ENCODE peak calls at places on chromosomes 7 and 10, in six cellular contexts. N is kidney, F is fibroblast of mammary gland, B is HepG2, Y is AG09319, S is A549. W is an unnamed sample.

GRCh38 chr10:69750726-69751125 is 51.0 kb upstream of the COL13A1 start:
- DNase-seq in N (no peak), F (no peak), B (no peak), Y (no peak), S (no peak), W (no peak)

GRCh38 chr10:115093776-115094361 is 704 bp downstream of the ATRNL1 start:
- DNase-seq in N (peak; percentile 80), F (no peak), B (no peak), Y (no peak), S (peak; percentile 33), W (peak; percentile 35)

GRCh38 chr10:101429423-101429822 is 75.5 kb downstream of the BTRC start:
- DNase-seq in N (no peak), F (no peak), B (no peak), Y (no peak), S (no peak), W (no peak)

GRCh38 chr10:62843591-62843990 is 27.4 kb upstream of the EGR2 start:
- DNase-seq in N (no peak), F (no peak), B (no peak), Y (no peak), S (no peak), W (no peak)

GRCh38 chr7:73437699-73438416 is 4.3 kb downstream of the FZD9 start:
- DNase-seq in N (no peak), F (no peak), B (no peak), Y (no peak), S (no peak), W (no peak)

GRCh38 chr7:157097569-157097968 is 41.2 kb upstream of the UBE3C start:
- DNase-seq in N (no peak), F (no peak), B (no peak), Y (no peak), S (no peak), W (no peak)

GRCh38 chr10:77416327-77417135 is 221.1 kb downstream of the KCNMA1 start:
- DNase-seq in N (no peak), F (peak; percentile 71), B (no peak), Y (no peak), S (peak; percentile 68), W (no peak)

GRCh38 chr10:124300224-124300623 is 118.5 kb downstream of the OAT start:
- DNase-seq in N (no peak), F (no peak), B (no peak), Y (no peak), S (no peak), W (no peak)

DNA sequence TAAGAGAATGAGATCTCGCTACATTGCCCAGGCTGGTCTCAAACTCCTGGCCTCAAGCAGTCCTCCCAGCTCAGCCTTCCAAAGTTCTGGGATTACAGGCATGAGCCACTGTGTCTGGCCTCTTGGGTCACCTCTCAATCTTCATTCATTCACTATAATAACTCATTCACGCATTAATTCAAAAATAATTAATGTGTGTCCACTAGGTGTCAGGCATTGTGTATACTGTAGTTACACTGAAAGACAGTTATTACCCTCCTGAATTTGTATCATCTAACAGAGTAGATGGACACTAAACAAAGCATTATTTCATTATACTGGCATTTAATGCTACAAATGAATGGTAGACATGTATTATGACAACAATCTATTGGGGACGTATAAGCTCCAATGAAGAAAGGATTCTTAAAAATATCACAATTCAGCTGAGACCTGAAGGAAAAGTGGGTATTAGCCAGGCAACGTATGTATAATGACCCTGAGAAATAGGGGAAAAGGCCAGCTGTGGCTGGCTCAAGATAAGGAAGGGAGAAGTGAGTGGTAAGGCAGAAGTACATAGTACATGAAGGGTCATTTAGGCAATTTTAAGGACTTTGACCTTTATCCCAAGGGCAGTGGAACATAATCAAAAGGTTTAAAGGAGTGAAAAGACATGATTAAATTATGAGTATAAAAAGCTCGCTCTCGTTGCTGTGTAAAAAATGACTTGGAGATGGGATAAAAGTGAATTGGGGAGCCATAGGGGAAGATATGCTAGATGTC is 150.7 kb downstream of the BTAF1 start:
- DNase-seq in N (no peak), F (peak; percentile 11), B (no peak), Y (no peak), S (peak; percentile 13), W (no peak)
- TF ChIP-seq CTCF in N (no peak), F (peak; percentile 13), B (peak; percentile 11), Y (no peak), S (peak; percentile 26), W (no peak)

DNA sequence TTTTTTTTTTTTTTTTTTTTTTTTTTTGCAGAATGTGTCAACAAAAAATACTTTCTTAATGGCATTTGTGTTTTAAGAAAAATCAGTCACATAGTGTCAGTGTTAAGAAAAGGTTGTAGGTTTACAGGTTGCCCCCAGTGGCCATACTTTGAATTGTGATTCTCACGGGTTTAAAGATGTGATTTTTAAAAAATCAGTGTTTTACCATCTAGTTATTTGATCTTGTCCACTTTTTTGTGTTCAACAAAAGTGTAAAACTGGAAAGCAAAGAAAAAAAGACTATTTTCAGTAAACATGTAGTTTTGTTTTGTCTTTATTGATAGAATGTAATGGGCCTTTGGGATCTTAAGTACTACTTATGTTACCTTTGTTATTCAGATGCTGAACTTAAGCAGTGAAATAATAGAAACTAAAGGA is 25.7 kb downstream of the SUV39H2 start:
- DNase-seq in N (no peak), F (peak; percentile 42), B (peak; percentile 19), Y (no peak), S (peak; percentile 29), W (peak; percentile 41)
- TF ChIP-seq CTCF in N (peak; percentile 40), F (peak; percentile 58), B (no peak), Y (peak; percentile 56), S (peak; percentile 32), W (peak; percentile 43)

DNA sequence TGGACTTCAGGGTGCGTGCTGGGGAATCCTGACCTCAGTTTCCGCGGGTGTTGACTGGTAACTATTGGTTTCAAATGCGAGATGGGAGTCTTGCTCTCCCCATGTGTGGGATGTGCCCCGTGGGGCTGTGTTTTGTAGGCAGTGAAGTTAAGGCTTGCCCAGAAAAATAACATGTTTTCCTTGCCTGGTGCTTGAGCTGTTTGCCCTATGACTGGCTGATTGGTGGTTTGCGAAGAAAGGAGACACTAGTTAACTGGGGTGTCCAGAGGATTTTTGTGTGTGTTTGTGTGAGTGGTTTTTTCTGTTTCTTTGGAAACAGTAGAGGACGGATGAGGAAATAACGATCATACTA is 61.9 kb downstream of the CREB5 start:
- DNase-seq in N (no peak), F (peak; percentile 6), B (no peak), Y (no peak), S (no peak), W (no peak)
- TF ChIP-seq CTCF in N (no peak), F (no peak), B (no peak), Y (no peak), S (no peak), W (no peak)

GRCh38 chr7:122457969-122458368 is 153.4 kb upstream of the FEZF1 start:
- DNase-seq in N (no peak), F (no peak), B (no peak), Y (no peak), S (no peak), W (no peak)
- TF ChIP-seq CTCF in N (no peak), F (no peak), B (no peak), Y (no peak), S (no peak), W (no peak)

GRCh38 chr10:117537904-117538524 is 4.5 kb upstream of the EMX2 start:
- DNase-seq in N (peak; percentile 73), F (no peak), B (no peak), Y (no peak), S (no peak), W (no peak)

GRCh38 chr10:117536862-117537435 is 5.6 kb upstream of the EMX2 start:
- DNase-seq in N (no peak), F (no peak), B (no peak), Y (no peak), S (no peak), W (no peak)

GRCh38 chr10:117536359-117536861 is 6.1 kb upstream of the EMX2 start:
- DNase-seq in N (no peak), F (no peak), B (no peak), Y (no peak), S (no peak), W (no peak)

GRCh38 chr10:117535752-117536358 is 6.7 kb upstream of the EMX2 start:
- DNase-seq in N (no peak), F (no peak), B (no peak), Y (no peak), S (no peak), W (no peak)

GRCh38 chr10:117537436-117537903 is 5.1 kb upstream of the EMX2 start:
- DNase-seq in N (no peak), F (no peak), B (no peak), Y (no peak), S (peak; percentile 50), W (peak; percentile 73)
- TF ChIP-seq CTCF in N (peak; percentile 43), F (no peak), B (peak; percentile 63), Y (peak; percentile 26), S (peak; percentile 95), W (peak; percentile 72)

DNA sequence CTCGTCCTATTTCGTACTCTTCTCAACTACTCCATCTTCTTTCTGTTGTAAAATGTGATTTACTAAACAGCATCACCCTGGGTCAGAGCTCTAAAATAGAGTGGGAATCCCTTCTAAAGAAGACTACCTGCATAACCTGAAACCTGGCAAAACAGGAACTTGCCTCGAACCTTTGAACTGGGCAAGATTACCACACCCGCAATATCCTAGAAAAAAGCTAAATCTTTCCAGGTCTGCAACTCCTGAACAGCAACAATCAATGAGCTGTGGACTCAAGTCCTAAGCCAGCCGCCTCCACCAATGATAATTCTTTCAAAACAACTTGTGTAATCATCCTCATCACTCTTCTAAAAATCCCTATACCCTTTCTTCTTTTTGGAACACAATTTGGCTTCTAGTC is 824.2 kb upstream of the COBL start:
- DNase-seq in N (no peak), F (no peak), B (no peak), Y (no peak), S (no peak), W (no peak)
- TF ChIP-seq CTCF in N (no peak), F (no peak), B (no peak), Y (no peak), S (no peak), W (no peak)

W was measured in hepatocyte.